ENCODE peak calls at places on chromosome 21, in nine cellular contexts. J is BJ, F is RWPE2, M is IMR-90, H is tibial artery, K is left ventricle myocardium inferior, I is HCT116, R is MM.1S, P is esophagus squamous epithelium. D is an unnamed sample.

GRCh38 chr21:31908106-31909031 is 35.5 kb downstream of the HUNK start:
- DNase-seq in J (peak; percentile 81), F (no peak), M (peak; percentile 84), H (no peak), K (no peak), I (no peak), R (no peak), P (no peak), D (no peak)

GRCh38 chr21:42763578-42764442 is 110.4 kb downstream of the PDE9A start:
- DNase-seq in J (no peak), F (no peak), M (no peak), H (no peak), K (no peak), I (no peak), R (no peak), P (no peak), D (no peak)

GRCh38 chr21:41388259-41388658 is 26.4 kb downstream of the MX2 start:
- DNase-seq in J (no peak), F (no peak), M (no peak), H (peak; percentile 40), K (no peak), I (no peak), R (no peak), P (no peak), D (no peak)

GRCh38 chr21:15282666-15283065 is 217.9 kb upstream of the NRIP1 start:
- DNase-seq in J (no peak), F (no peak), M (no peak), H (no peak), K (no peak), I (no peak), R (no peak), P (no peak), D (no peak)

GRCh38 chr21:40681164-40681859 is 165.6 kb downstream of the DSCAM start:
- DNase-seq in J (no peak), F (no peak), M (no peak), H (no peak), K (peak; percentile 39), I (no peak), R (no peak), P (no peak), D (no peak)

GRCh38 chr21:15170614-15171013 is 105.8 kb upstream of the NRIP1 start:
- DNase-seq in J (no peak), F (no peak), M (no peak), H (no peak), K (no peak), I (no peak), R (no peak), P (no peak), D (no peak)

GRCh38 chr21:35556536-35556935 is 503.8 kb downstream of the SETD4 start:
- DNase-seq in J (no peak), F (no peak), M (no peak), H (no peak), K (no peak), I (no peak), R (no peak), P (no peak), D (no peak)

GRCh38 chr21:31222142-31222541 is 121.9 kb downstream of the TIAM1 start:
- DNase-seq in J (no peak), F (no peak), M (peak; percentile 66), H (no peak), K (no peak), I (no peak), R (no peak), P (no peak), D (no peak)

GRCh38 chr21:41564871-41565281 is 56.9 kb upstream of the TMPRSS2 start:
- DNase-seq in J (peak; percentile 68), F (no peak), M (no peak), H (no peak), K (no peak), I (no peak), R (peak; percentile 71), P (no peak), D (no peak)

GRCh38 chr21:42767561-42767835 is 111.8 kb downstream of the WDR4 start:
- DNase-seq in J (no peak), F (no peak), M (no peak), H (no peak), K (no peak), I (no peak), R (no peak), P (no peak), D (no peak)

GRCh38 chr21:31667639-31668038 is 8.1 kb downstream of the SOD1 start:
- DNase-seq in J (no peak), F (no peak), M (no peak), H (no peak), K (no peak), I (no peak), R (no peak), P (no peak), D (no peak)

GRCh38 chr21:18298228-18298627 is 53.6 kb downstream of the CHODL start:
- DNase-seq in J (no peak), F (no peak), M (no peak), H (no peak), K (no peak), I (no peak), R (no peak), P (no peak), D (no peak)

GRCh38 chr21:37986751-37987399 is 70.6 kb upstream of the KCNJ6 start:
- DNase-seq in J (no peak), F (no peak), M (no peak), H (no peak), K (no peak), I (no peak), R (no peak), P (no peak), D (no peak)

GRCh38 chr21:24204641-24205040 is 1402.6 kb downstream of the MRPL39 start:
- DNase-seq in J (no peak), F (no peak), M (no peak), H (no peak), K (no peak), I (no peak), R (no peak), P (no peak), D (no peak)

GRCh38 chr21:45406801-45407628 is 2.0 kb downstream of the COL18A1 start:
- DNase-seq in J (no peak), F (peak; percentile 55), M (no peak), H (peak; percentile 72), K (peak; percentile 14), I (no peak), R (no peak), P (no peak), D (no peak)

GRCh38 chr21:45408271-45408791 is 3.4 kb downstream of the COL18A1 start:
- DNase-seq in J (no peak), F (peak; percentile 44), M (no peak), H (peak; percentile 57), K (peak; percentile 13), I (no peak), R (no peak), P (no peak), D (no peak)

GRCh38 chr21:45408811-45409261 is 3.9 kb downstream of the COL18A1 start:
- DNase-seq in J (no peak), F (peak; percentile 58), M (no peak), H (peak; percentile 68), K (peak; percentile 35), I (no peak), R (no peak), P (no peak), D (no peak)

GRCh38 chr21:45405819-45406762 is 1.1 kb downstream of the COL18A1 start:
- DNase-seq in J (no peak), F (peak; percentile 42), M (peak; percentile 44), H (peak; percentile 67), K (peak; percentile 30), I (no peak), R (no peak), P (no peak), D (no peak)

GRCh38 chr21:45407629-45408247 is 2.8 kb downstream of the COL18A1 start:
- DNase-seq in J (no peak), F (peak; percentile 21), M (no peak), H (peak; percentile 68), K (peak; percentile 15), I (no peak), R (no peak), P (no peak), D (no peak)
- TF ChIP-seq CTCF in J (peak; percentile 13), F (no peak), M (no peak), H (no peak), K (no peak), I (peak; percentile 19), R (no peak), P (no peak), D (no peak)

GRCh38 chr21:44486302-44486701 is 31.0 kb downstream of the LRRC3 start:
- DNase-seq in J (no peak), F (no peak), M (no peak), H (no peak), K (no peak), I (no peak), R (no peak), P (no peak), D (no peak)

GRCh38 chr21:44484498-44485253 is 29.4 kb downstream of the LRRC3 start:
- DNase-seq in J (no peak), F (no peak), M (no peak), H (no peak), K (no peak), I (no peak), R (no peak), P (no peak), D (no peak)

GRCh38 chr21:44485254-44485793 is 30.0 kb downstream of the LRRC3 start:
- DNase-seq in J (no peak), F (no peak), M (peak; percentile 8), H (no peak), K (no peak), I (peak; percentile 46), R (no peak), P (no peak), D (no peak)

GRCh38 chr21:44487831-44488230 is 32.5 kb downstream of the LRRC3 start:
- DNase-seq in J (no peak), F (no peak), M (peak; percentile 19), H (no peak), K (no peak), I (peak; percentile 28), R (no peak), P (no peak), D (no peak)

GRCh38 chr21:44485796-44486195 is 30.5 kb downstream of the LRRC3 start:
- DNase-seq in J (no peak), F (no peak), M (no peak), H (no peak), K (no peak), I (no peak), R (no peak), P (no peak), D (no peak)
- H3K4me3 ChIP-seq in J (no peak overlapping the region), F (no peak overlapping the region), M (peak overlapping the region; percentile 47), H (no peak overlapping the region), K (peak overlapping the region; percentile 36), I (no peak overlapping the region), R (no peak overlapping the region), P (no peak overlapping the region), D (no peak overlapping the region)

DNA sequence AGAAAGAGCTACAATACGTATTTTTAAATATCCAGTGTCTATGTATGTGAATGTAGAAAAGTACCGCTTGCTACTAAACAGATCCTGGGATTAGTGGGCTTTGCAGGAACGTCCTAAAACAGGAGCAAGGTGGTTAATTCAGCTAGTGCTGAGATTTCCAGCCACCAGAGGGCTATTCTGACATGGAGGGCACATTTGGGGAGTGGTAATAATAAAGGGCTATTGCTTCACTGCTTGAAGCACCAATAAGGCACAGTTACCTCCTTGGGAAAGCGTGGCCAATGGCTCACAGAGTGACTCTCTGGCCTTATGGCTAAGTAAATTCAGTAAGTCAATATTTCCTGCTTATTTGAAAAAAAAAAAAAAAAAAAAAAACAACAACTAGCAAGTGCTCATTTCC is 152.4 kb downstream of the GABPA start:
- DNase-seq in J (no peak), F (no peak), M (no peak), H (no peak), K (no peak), I (no peak), R (no peak), P (no peak), D (no peak)
- TF ChIP-seq CTCF in J (no peak), F (no peak), M (peak; percentile 6), H (no peak), K (no peak), I (peak; percentile 33), R (no peak), P (no peak), D (peak; percentile 23)

GRCh38 chr21:39034590-39035536 is 148.4 kb downstream of the PSMG1 start:
- DNase-seq in J (no peak), F (no peak), M (no peak), H (no peak), K (no peak), I (no peak), R (no peak), P (no peak), D (no peak)
- H3K4me3 ChIP-seq in J (no peak overlapping the region), F (no peak overlapping the region), M (no peak overlapping the region), H (no peak overlapping the region), K (no peak overlapping the region), I (no peak overlapping the region), R (no peak overlapping the region), P (no peak overlapping the region), D (no peak overlapping the region)

D was measured in GM12864.